ENCODE peak calls at places on chromosomes 6 and 20, in seven cellular contexts. S is neural progenitor cell, P is fibroblast of lung, C is Karpas-422, R is H1, I is endothelial cell of umbilical vein, Z is colonic mucosa. W is an unnamed sample.

GRCh38 chr6:6470112-6470511 is 118.4 kb upstream of the LY86 start:
- DNase-seq in S (no peak), P (no peak), C (no peak), R (no peak), I (no peak), Z (no peak), W (no peak)

GRCh38 chr6:33787336-33787953 is 1.5 kb downstream of the LEMD2 start:
- DNase-seq in S (no peak), P (peak; percentile 14), C (no peak), R (no peak), I (peak; percentile 64), Z (no peak), W (peak; percentile 66)

GRCh38 chr6:165850434-165851019 is 187.5 kb upstream of the PDE10A start:
- DNase-seq in S (peak; percentile 68), P (peak; percentile 57), C (peak; percentile 82), R (no peak), I (peak; percentile 62), Z (peak; percentile 72), W (peak; percentile 90)

GRCh38 chr20:46621492-46621891 is 29.8 kb downstream of the SLC13A3 start:
- DNase-seq in S (no peak), P (peak; percentile 83), C (no peak), R (no peak), I (no peak), Z (no peak), W (no peak)

GRCh38 chr6:8277769-8278168 is 157.6 kb downstream of the SLC35B3 start:
- DNase-seq in S (peak; percentile 8), P (no peak), C (no peak), R (no peak), I (no peak), Z (no peak), W (peak; percentile 61)

GRCh38 chr20:55415567-55416142 is 589.7 kb downstream of the CBLN4 start:
- DNase-seq in S (peak; percentile 44), P (no peak), C (peak; percentile 71), R (no peak), I (no peak), Z (no peak), W (no peak)

GRCh38 chr6:84172080-84172479 is 55.4 kb downstream of the CEP162 start:
- DNase-seq in S (no peak), P (no peak), C (no peak), R (no peak), I (no peak), Z (no peak), W (no peak)

GRCh38 chr20:8424010-8424409 is 291.9 kb downstream of the PLCB1 start:
- DNase-seq in S (no peak), P (peak; percentile 47), C (no peak), R (no peak), I (no peak), Z (no peak), W (no peak)

GRCh38 chr6:165096868-165097267 is 212.5 kb downstream of the C6orf118 start:
- DNase-seq in S (no peak), P (no peak), C (no peak), R (no peak), I (no peak), Z (no peak), W (no peak)

GRCh38 chr6:41538556-41539182 is 7.5 kb upstream of the FOXP4 start:
- DNase-seq in S (no peak), P (peak; percentile 31), C (peak; percentile 57), R (no peak), I (no peak), Z (no peak), W (no peak)

GRCh38 chr6:3946779-3947178 is 97.6 kb downstream of the FAM50B start:
- DNase-seq in S (no peak), P (no peak), C (no peak), R (no peak), I (no peak), Z (no peak), W (peak; percentile 56)

GRCh38 chr6:31965700-31966099 is 6.2 kb downstream of the DXO start:
- DNase-seq in S (no peak), P (no peak), C (no peak), R (no peak), I (no peak), Z (no peak), W (no peak)

GRCh38 chr6:157774153-157775135 is 48.6 kb upstream of the SNX9 start:
- DNase-seq in S (peak; percentile 40), P (no peak), C (no peak), R (no peak), I (no peak), Z (no peak), W (peak; percentile 61)

GRCh38 chr6:159463440-159463839 is 229.6 kb downstream of the SOD2 start:
- DNase-seq in S (peak; percentile 58), P (no peak), C (peak; percentile 92), R (no peak), I (no peak), Z (no peak), W (no peak)

GRCh38 chr6:152750694-152751093 is at the start of gene VIP:
- DNase-seq in S (peak; percentile 82), P (peak; percentile 6), C (peak; percentile 55), R (peak; percentile 36), I (peak; percentile 46), Z (no peak), W (peak; percentile 84)

GRCh38 chr20:31606928-31607639 is 2.0 kb downstream of the ID1 start:
- DNase-seq in S (peak; percentile 37), P (peak; percentile 85), C (no peak), R (no peak), I (peak; percentile 60), Z (no peak), W (peak; percentile 90)

GRCh38 chr6:88992741-88993557 is 29.5 kb upstream of the RNGTT start:
- DNase-seq in S (no peak), P (no peak), C (no peak), R (no peak), I (no peak), Z (no peak), W (no peak)

GRCh38 chr6:3351105-3351676 is 92.4 kb downstream of the PSMG4 start:
- DNase-seq in S (peak; percentile 94), P (no peak), C (no peak), R (no peak), I (peak; percentile 69), Z (no peak), W (no peak)

GRCh38 chr6:127092486-127092885 is 26.0 kb upstream of the RSPO3 start:
- DNase-seq in S (no peak), P (no peak), C (no peak), R (no peak), I (no peak), Z (no peak), W (no peak)

GRCh38 chr20:34312024-34312460 is 8.9 kb upstream of the AHCY start:
- DNase-seq in S (peak; percentile 32), P (no peak), C (no peak), R (no peak), I (no peak), Z (peak; percentile 46), W (peak; percentile 70)

GRCh38 chr6:89270951-89271721 is 44.0 kb downstream of the GABRR2 start:
- DNase-seq in S (no peak), P (no peak), C (no peak), R (no peak), I (no peak), Z (no peak), W (no peak)

GRCh38 chr6:42923656-42924055 is 5.6 kb upstream of the CNPY3 start:
- DNase-seq in S (no peak), P (no peak), C (no peak), R (no peak), I (no peak), Z (no peak), W (no peak)

GRCh38 chr6:110037726-110038295 is 59.7 kb downstream of the GPR6 start:
- DNase-seq in S (no peak), P (no peak), C (no peak), R (no peak), I (no peak), Z (no peak), W (no peak)

GRCh38 chr20:19757973-19758887 is at the start of gene RIN2:
- DNase-seq in S (peak; percentile 98), P (peak; percentile 88), C (no peak), R (peak; percentile 88), I (peak; percentile 92), Z (no peak), W (peak; percentile 98)

GRCh38 chr6:17042422-17043147 is 59.3 kb upstream of the STMND1 start:
- DNase-seq in S (peak; percentile 82), P (peak; percentile 55), C (no peak), R (peak; percentile 41), I (peak; percentile 80), Z (peak; percentile 78), W (peak; percentile 83)

GRCh38 chr20:4813076-4813838 is 91.5 kb downstream of the PRND start:
- DNase-seq in S (no peak), P (no peak), C (peak; percentile 89), R (no peak), I (peak; percentile 40), Z (no peak), W (no peak)

GRCh38 chr20:4813839-4814695 is 92.4 kb downstream of the PRND start:
- DNase-seq in S (no peak), P (no peak), C (peak; percentile 89), R (no peak), I (peak; percentile 58), Z (no peak), W (peak; percentile 32)

GRCh38 chr20:4815618-4816017 is 93.9 kb downstream of the PRND start:
- DNase-seq in S (no peak), P (no peak), C (peak; percentile 53), R (no peak), I (no peak), Z (no peak), W (no peak)

GRCh38 chr20:4812641-4813075 is 90.9 kb downstream of the PRND start:
- DNase-seq in S (no peak), P (no peak), C (peak; percentile 91), R (no peak), I (no peak), Z (no peak), W (no peak)

GRCh38 chr20:4814696-4815252 is 93.1 kb downstream of the PRND start:
- DNase-seq in S (no peak), P (no peak), C (peak; percentile 91), R (no peak), I (peak; percentile 34), Z (no peak), W (no peak)
- H3K27ac ChIP-seq in S (no peak overlapping the region), P (no peak overlapping the region), C (peak overlapping the region; percentile 99), R (no peak overlapping the region), I (peak overlapping the region; percentile 21), Z (peak overlapping the region; percentile 87), W (no peak overlapping the region)

GRCh38 chr6:134546962-134547645 is 229.2 kb upstream of the SGK1 start:
- DNase-seq in S (no peak), P (peak; percentile 8), C (no peak), R (no peak), I (no peak), Z (no peak), W (no peak)
- H3K9ac ChIP-seq in S (no peak overlapping the region), P (no peak overlapping the region), C (no peak overlapping the region), R (no peak overlapping the region), I (no peak overlapping the region), Z (no peak overlapping the region), W (no peak overlapping the region)

DNA sequence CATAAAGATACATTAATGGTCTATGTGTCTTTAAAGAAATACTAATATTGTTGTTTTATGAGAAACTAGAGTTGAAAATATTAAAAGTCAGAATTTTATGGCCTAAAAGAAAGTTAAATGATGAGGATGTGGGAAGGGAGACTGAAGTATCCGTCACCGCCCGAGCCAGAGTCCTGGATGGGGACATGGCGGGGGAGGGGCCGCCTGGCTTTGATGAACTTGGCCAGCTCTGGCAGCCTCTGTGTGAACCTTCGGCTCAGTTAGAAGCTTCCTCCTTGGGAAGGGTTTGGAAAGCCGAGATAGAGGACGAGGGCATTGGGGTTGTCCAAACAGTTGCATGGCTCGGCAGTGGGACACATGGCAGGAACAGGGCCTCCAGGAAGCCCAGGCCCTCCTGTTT is 6.8 kb upstream of the RBBP8NL start:
- DNase-seq in S (no peak), P (no peak), C (no peak), R (no peak), I (no peak), Z (no peak), W (no peak)
- H3K27me3 ChIP-seq in S (peaks cover 11% of the 10 kb centered on the region), P (peaks cover 36% of the 10 kb centered on the region), C (no peaks in the 10 kb centered on the region), R (no peaks in the 10 kb centered on the region), I (peaks cover 23% of the 10 kb centered on the region), Z (no peaks in the 10 kb centered on the region), W (peaks cover 6% of the 10 kb centered on the region)

GRCh38 chr6:137938770-137939379 is 71.8 kb downstream of the TNFAIP3 start:
- DNase-seq in S (no peak), P (no peak), C (no peak), R (no peak), I (no peak), Z (no peak), W (no peak)
- H3K27ac ChIP-seq in S (no peak overlapping the region), P (no peak overlapping the region), C (no peak overlapping the region), R (no peak overlapping the region), I (no peak overlapping the region), Z (no peak overlapping the region), W (no peak overlapping the region)

W was measured in endodermal cell.